ENCODE peak calls at places on chromosomes 16 and 17, in ten cellular contexts. N is OCI-LY7; Y is transverse colon; M is tibial artery; F is endodermal cell; E is adipocyte; O is CD4-positive, CD25-positive, alpha-beta regulatory T cell; V is fibroblast of lung; U is cardiac muscle cell; R is effector memory CD4-positive, alpha-beta T cell. P is an unnamed sample. For H3K4me1, the result is how much of the 10 kb centered on the place peaks cover.

GRCh38 chr17:51289776-51290175 is 29.4 kb downstream of the UTP18 start:
- DNase-seq in N (no peak), Y (no peak), M (no peak), F (no peak), E (no peak), O (no peak), V (peak), U (no peak), R (no peak), P (no peak)

GRCh38 chr17:80423536-80424225 is 8.7 kb downstream of the ENDOV start:
- DNase-seq in N (no peak), Y (no peak), M (no peak), F (no peak), E (no peak), O (no peak), V (no peak), U (no peak), R (no peak), P (no peak)

GRCh38 chr17:77740481-77740880 is 218.0 kb upstream of the TNRC6C start:
- DNase-seq in N (no peak), Y (no peak), M (no peak), F (peak), E (no peak), O (no peak), V (no peak), U (no peak), R (no peak), P (no peak)

GRCh38 chr17:83143817-83144231 is 64.4 kb downstream of the METRNL start:
- DNase-seq in N (no peak), Y (no peak), M (no peak), F (no peak), E (no peak), O (no peak), V (no peak), U (no peak), R (no peak), P (no peak)

GRCh38 chr17:44925731-44926697 is 10.7 kb upstream of the GFAP start:
- DNase-seq in N (no peak), Y (no peak), M (no peak), F (peak), E (no peak), O (no peak), V (no peak), U (no peak), R (no peak), P (no peak)

GRCh38 chr17:42296012-42296411 is 7.7 kb downstream of the STAT5A start:
- DNase-seq in N (no peak), Y (no peak), M (no peak), F (no peak), E (no peak), O (no peak), V (no peak), U (no peak), R (no peak), P (no peak)

GRCh38 chr16:80932725-80933124 is 74.0 kb downstream of the CMC2 start:
- DNase-seq in N (no peak), Y (peak), M (peak), F (no peak), E (peak), O (no peak), V (peak), U (peak), R (no peak), P (no peak)

GRCh38 chr17:42895185-42895555 is 5.4 kb upstream of the G6PC1 start:
- DNase-seq in N (no peak), Y (peak), M (peak), F (no peak), E (peak), O (no peak), V (peak), U (peak), R (no peak), P (peak)

GRCh38 chr16:87407511-87408112 is 15.5 kb downstream of the MAP1LC3B start:
- DNase-seq in N (no peak), Y (peak), M (peak), F (peak), E (no peak), O (no peak), V (no peak), U (no peak), R (no peak), P (no peak)

GRCh38 chr17:2406903-2407790 is 6.3 kb upstream of the MNT start:
- DNase-seq in N (no peak), Y (peak), M (peak), F (peak), E (peak), O (peak), V (peak), U (peak), R (no peak), P (no peak)

GRCh38 chr17:2211661-2212327 is 91.8 kb downstream of the SMG6 start:
- DNase-seq in N (no peak), Y (no peak), M (no peak), F (no peak), E (no peak), O (no peak), V (no peak), U (no peak), R (no peak), P (no peak)

GRCh38 chr16:81004646-81005353 is 1.9 kb downstream of the CMC2 start:
- DNase-seq in N (peak), Y (no peak), M (no peak), F (no peak), E (peak), O (peak), V (peak), U (peak), R (peak), P (no peak)

GRCh38 chr16:85720319-85720637 is 30.6 kb downstream of the C16orf74 start:
- DNase-seq in N (no peak), Y (peak), M (no peak), F (no peak), E (no peak), O (no peak), V (no peak), U (no peak), R (no peak), P (no peak)

GRCh38 chr17:73658821-73659220 is 14.6 kb upstream of the SDK2 start:
- DNase-seq in N (no peak), Y (no peak), M (no peak), F (no peak), E (no peak), O (no peak), V (no peak), U (no peak), R (no peak), P (no peak)

GRCh38 chr16:14409563-14409962 is 220.5 kb downstream of the PARN start:
- DNase-seq in N (no peak), Y (peak), M (peak), F (no peak), E (peak), O (no peak), V (peak), U (peak), R (no peak), P (peak)

GRCh38 chr17:51214920-51215319 is 44.9 kb downstream of the MBTD1 start:
- DNase-seq in N (no peak), Y (no peak), M (no peak), F (no peak), E (no peak), O (no peak), V (no peak), U (peak), R (no peak), P (no peak)

GRCh38 chr17:62892870-62893338 is 73.1 kb upstream of the TANC2 start:
- DNase-seq in N (no peak), Y (peak), M (peak), F (peak), E (peak), O (peak), V (peak), U (peak), R (no peak), P (peak)

GRCh38 chr17:81538651-81539570 is 10.7 kb downstream of the FSCN2 start:
- DNase-seq in N (no peak), Y (no peak), M (no peak), F (no peak), E (no peak), O (no peak), V (no peak), U (no peak), R (no peak), P (no peak)

GRCh38 chr17:19940722-19941464 is 36.7 kb downstream of the AKAP10 start:
- DNase-seq in N (no peak), Y (no peak), M (no peak), F (peak), E (peak), O (no peak), V (peak), U (peak), R (no peak), P (no peak)

GRCh38 chr17:28033972-28034714 is 8.3 kb upstream of the NLK start:
- DNase-seq in N (no peak), Y (no peak), M (no peak), F (peak), E (peak), O (no peak), V (peak), U (peak), R (no peak), P (no peak)

GRCh38 chr17:79220715-79221291 is 146.2 kb downstream of the ENGASE start:
- DNase-seq in N (no peak), Y (no peak), M (no peak), F (peak), E (no peak), O (no peak), V (no peak), U (no peak), R (no peak), P (no peak)

GRCh38 chr17:58329035-58329807 is 626 bp upstream of the TSPOAP1 start:
- DNase-seq in N (peak), Y (peak), M (peak), F (no peak), E (no peak), O (peak), V (no peak), U (no peak), R (peak), P (no peak)

GRCh38 chr16:1823821-1824220 is 2.8 kb downstream of the HAGH start:
- DNase-seq in N (peak), Y (no peak), M (no peak), F (peak), E (peak), O (peak), V (peak), U (peak), R (no peak), P (no peak)

GRCh38 chr17:36591434-36592315 is at the start of gene DHRS11:
- DNase-seq in N (peak), Y (peak), M (peak), F (peak), E (peak), O (peak), V (peak), U (peak), R (peak), P (no peak)

GRCh38 chr17:57953219-57953618 is 2.0 kb downstream of the CUEDC1 start:
- DNase-seq in N (no peak), Y (no peak), M (no peak), F (no peak), E (no peak), O (no peak), V (no peak), U (no peak), R (no peak), P (no peak)

GRCh38 chr16:30053376-30054015 is 12.1 kb upstream of the ALDOA start:
- DNase-seq in N (no peak), Y (no peak), M (no peak), F (peak), E (peak), O (no peak), V (no peak), U (peak), R (no peak), P (no peak)

GRCh38 chr17:38621538-38621937 is 15.8 kb upstream of the SRCIN1 start:
- DNase-seq in N (no peak), Y (no peak), M (no peak), F (peak), E (no peak), O (no peak), V (no peak), U (no peak), R (no peak), P (no peak)

DNA sequence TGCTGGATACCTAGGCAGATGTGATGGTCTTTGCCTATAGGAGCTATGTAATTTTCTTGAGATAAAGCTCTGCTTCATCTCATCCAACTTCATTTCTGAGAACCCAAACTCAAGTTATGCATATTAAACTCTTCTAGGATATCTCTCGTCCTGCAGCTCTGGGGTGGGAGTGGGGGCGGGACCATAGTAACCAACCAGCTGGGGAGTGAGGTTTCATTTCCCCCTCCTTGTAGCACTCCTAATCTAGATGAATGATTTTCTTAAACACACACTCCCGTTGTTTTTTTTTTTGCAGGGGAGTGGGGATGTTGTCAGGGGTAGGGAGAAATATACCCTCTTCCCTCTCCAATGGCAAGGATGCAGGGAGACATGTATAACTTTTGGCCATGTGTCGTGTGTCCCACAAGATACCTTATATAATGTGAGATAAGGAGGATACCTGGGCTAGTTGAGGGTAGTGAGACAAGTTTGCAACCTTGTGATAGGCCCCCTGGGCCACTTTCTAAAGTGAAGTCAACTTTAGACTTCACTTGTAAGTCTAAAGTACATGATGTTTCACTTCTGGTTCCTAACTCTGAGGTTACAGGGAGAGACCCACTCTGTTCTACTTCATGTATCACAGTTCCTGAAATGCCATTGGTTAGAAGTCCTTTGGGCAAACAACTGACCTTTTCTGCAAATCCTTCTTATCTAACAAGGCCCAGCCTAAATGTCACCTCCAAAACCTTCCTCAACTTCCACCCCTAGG is 10.6 kb upstream of the HEATR6 start:
- DNase-seq in N (peak), Y (no peak), M (no peak), F (no peak), E (no peak), O (no peak), V (no peak), U (no peak), R (no peak), P (no peak)
- H3K4me3 ChIP-seq in N (peak), Y (no peak), M (no peak), F (no peak), E (no peak), O (no peak), V (no peak), U (no peak), R (no peak), P (no peak)

GRCh38 chr16:4376126-4376819 is 4.6 kb downstream of the VASN start:
- DNase-seq in N (no peak), Y (peak), M (peak), F (no peak), E (peak), O (no peak), V (peak), U (peak), R (no peak), P (no peak)

GRCh38 chr16:4376820-4377572 is 5.3 kb downstream of the VASN start:
- DNase-seq in N (no peak), Y (no peak), M (no peak), F (peak), E (peak), O (no peak), V (no peak), U (no peak), R (no peak), P (no peak)

GRCh38 chr16:4377573-4378146 is 6.0 kb downstream of the VASN start:
- DNase-seq in N (no peak), Y (no peak), M (no peak), F (peak), E (peak), O (no peak), V (no peak), U (no peak), R (no peak), P (no peak)

GRCh38 chr16:4379001-4379688 is 7.5 kb downstream of the VASN start:
- DNase-seq in N (no peak), Y (no peak), M (no peak), F (no peak), E (no peak), O (no peak), V (no peak), U (no peak), R (no peak), P (no peak)

GRCh38 chr16:4378202-4378666 is 6.6 kb downstream of the VASN start:
- DNase-seq in N (no peak), Y (no peak), M (peak), F (no peak), E (no peak), O (no peak), V (no peak), U (no peak), R (no peak), P (no peak)
- H3K4me1 ChIP-seq in N (under half), Y (half or more), M (half or more), F (under half), E (under half), O (under half), V (under half), U (under half), R (under half), P (half or more)

DNA sequence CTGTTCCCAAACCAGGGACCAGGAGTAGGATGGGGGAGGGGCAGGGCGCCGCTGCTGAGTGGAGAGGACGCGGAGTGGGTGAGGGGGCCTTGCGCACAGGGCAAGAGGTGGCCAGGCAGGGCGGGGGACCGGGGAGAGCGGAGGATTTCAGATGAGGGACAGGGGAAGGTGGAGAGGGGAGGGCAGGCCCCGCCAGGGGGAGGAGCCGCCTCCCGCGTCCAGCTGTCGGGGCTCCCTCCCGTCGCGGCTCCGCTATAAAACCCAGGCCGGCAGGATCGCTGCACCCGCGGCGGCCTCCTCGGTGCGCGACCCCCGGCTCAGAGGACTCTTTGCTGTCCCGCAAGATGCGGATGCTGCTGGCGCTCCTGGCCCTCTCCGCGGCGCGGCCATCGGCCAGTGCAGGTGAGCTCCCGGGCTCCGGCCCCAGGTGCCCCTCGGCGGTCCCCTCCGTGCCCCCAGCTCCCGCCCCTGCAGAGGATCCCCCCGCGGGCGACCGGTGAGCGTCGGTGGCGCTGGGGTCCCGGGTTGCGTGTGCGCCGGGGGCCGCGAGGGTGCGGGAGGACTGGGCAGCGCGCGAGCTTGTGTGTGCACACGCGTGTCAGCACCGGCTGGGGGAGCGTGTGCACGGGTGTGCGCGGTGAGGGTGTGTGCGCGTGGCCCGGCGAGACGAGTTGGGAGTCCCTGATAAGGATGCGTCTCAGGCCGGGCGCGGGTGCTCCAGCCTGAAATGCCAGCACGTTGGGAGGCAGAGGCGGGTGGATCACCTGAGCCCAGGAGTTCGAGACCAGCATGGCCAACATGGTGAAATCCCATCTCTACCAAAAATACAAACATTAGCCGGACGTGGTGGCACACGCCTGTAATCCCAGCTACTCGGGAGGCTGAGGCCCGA is at the start of gene CA4:
- DNase-seq in N (no peak), Y (no peak), M (no peak), F (peak), E (no peak), O (no peak), V (no peak), U (no peak), R (no peak), P (no peak)
- H3K4me3 ChIP-seq in N (no peak), Y (peak), M (peak), F (no peak), E (no peak), O (no peak), V (no peak), U (peak), R (peak), P (no peak)

DNA sequence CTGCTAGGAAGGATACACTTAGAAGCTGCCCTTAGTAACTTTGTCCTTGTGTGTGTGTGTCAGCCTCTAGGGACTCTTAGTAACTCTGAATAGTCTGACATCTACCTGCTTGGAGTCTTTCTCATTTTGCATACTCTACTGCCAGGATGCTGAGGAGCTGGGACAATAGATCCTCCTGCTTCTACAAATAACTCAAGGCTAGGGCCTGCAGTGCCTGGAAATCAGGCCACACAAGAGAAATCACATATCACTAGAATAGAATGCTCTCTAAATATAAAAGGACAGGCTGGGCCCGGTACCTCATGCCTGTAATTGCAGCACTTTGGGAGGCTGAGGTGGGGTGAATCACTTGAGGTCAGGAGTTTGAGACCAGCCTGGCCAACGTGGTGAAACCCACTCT is 38.5 kb upstream of the SLC25A19 start:
- DNase-seq in N (no peak), Y (no peak), M (no peak), F (no peak), E (no peak), O (no peak), V (no peak), U (no peak), R (no peak), P (no peak)
- H3K4me1 ChIP-seq in N (half or more), Y (under half), M (under half), F (under half), E (under half), O (under half), V (under half), U (under half), R (under half), P (under half)

GRCh38 chr16:50611332-50611934 is 63.2 kb downstream of the NKD1 start:
- DNase-seq in N (no peak), Y (no peak), M (no peak), F (no peak), E (no peak), O (no peak), V (peak), U (peak), R (no peak), P (no peak)

GRCh38 chr16:50613281-50613991 is 65.2 kb downstream of the NKD1 start:
- DNase-seq in N (no peak), Y (no peak), M (no peak), F (no peak), E (peak), O (no peak), V (peak), U (peak), R (no peak), P (no peak)

GRCh38 chr16:50611995-50612848 is 64.0 kb downstream of the NKD1 start:
- DNase-seq in N (no peak), Y (no peak), M (no peak), F (no peak), E (no peak), O (no peak), V (no peak), U (no peak), R (no peak), P (no peak)

GRCh38 chr16:50610331-50611262 is 62.4 kb downstream of the NKD1 start:
- DNase-seq in N (no peak), Y (no peak), M (no peak), F (peak), E (no peak), O (no peak), V (no peak), U (no peak), R (no peak), P (no peak)

DNA sequence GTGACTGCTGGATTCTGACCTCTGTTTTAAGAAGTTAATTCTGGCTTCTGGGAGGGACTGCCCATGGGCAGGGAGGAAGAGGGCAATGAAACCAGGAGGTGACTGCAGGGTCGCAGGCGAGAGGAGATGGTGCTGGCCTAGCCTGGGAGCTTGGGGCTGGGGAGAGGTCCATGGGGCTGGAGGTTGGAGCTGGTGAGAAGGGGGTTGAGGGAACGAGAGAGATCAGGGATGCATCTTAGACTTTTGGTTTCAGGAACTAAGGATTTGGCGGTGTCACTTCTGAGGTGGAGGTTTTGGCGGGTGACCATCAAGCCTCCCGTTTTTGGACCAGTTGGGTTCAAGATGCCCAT is 64.6 kb downstream of the NKD1 start:
- DNase-seq in N (no peak), Y (no peak), M (no peak), F (no peak), E (no peak), O (no peak), V (no peak), U (no peak), R (no peak), P (no peak)
- H3K4me3 ChIP-seq in N (no peak), Y (no peak), M (no peak), F (no peak), E (no peak), O (no peak), V (no peak), U (no peak), R (no peak), P (no peak)

GRCh38 chr17:11627301-11627700 is 29.0 kb downstream of the DNAH9 start:
- DNase-seq in N (no peak), Y (no peak), M (no peak), F (no peak), E (no peak), O (no peak), V (no peak), U (no peak), R (no peak), P (no peak)
- H3K4me1 ChIP-seq in N (under half), Y (under half), M (under half), F (under half), E (under half), O (under half), V (under half), U (under half), R (under half), P (under half)